ENCODE peak calls at places on chromosome 10, in five cellular contexts. D is cardiac muscle cell; J is HCT116; S is CD8-positive, alpha-beta T cell; H is hepatocyte. Q is an unnamed sample. For H3K9me3, the result is how much of the 10 kb centered on the place peaks cover.

GRCh38 chr10:75355706-75356105 is 45.9 kb downstream of the ZNF503 start:
- DNase-seq in J (no peak), S (no peak), H (no peak), D (no peak), Q (no peak)

GRCh38 chr10:21487416-21488180 is 37.9 kb downstream of the SKIDA1 start:
- DNase-seq in J (no peak), S (no peak), D (no peak), H (no peak), Q (peak)

GRCh38 chr10:119348516-119349240 is 141.3 kb downstream of the GRK5 start:
- DNase-seq in D (peak), S (no peak), H (no peak), J (no peak), Q (no peak)

GRCh38 chr10:92839191-92840085 is 8.9 kb upstream of the EXOC6 start:
- DNase-seq in J (no peak), D (peak), H (peak), S (peak), Q (peak)

GRCh38 chr10:67925449-67926005 is 41.1 kb downstream of the SIRT1 start:
- DNase-seq in J (no peak), D (no peak), S (no peak), H (no peak), Q (no peak)

GRCh38 chr10:74381291-74381885 is 230.4 kb downstream of the ADK start:
- DNase-seq in J (no peak), S (no peak), H (no peak), D (no peak), Q (no peak)

GRCh38 chr10:24396396-24396795 is 187.5 kb downstream of the KIAA1217 start:
- DNase-seq in H (no peak), S (no peak), J (no peak), D (peak), Q (no peak)

GRCh38 chr10:5698062-5698461 is 13.4 kb downstream of the TASOR2 start:
- DNase-seq in H (no peak), S (no peak), D (no peak), J (no peak), Q (no peak)

GRCh38 chr10:28778524-28778923 is 101.2 kb downstream of the BAMBI start:
- DNase-seq in H (no peak), D (peak), J (no peak), S (no peak), Q (no peak)

GRCh38 chr10:33460461-33461294 is 126.2 kb upstream of the NRP1 start:
- DNase-seq in S (no peak), H (peak), D (peak), J (no peak), Q (no peak)

GRCh38 chr10:70551491-70551890 is 51.0 kb downstream of the PRF1 start:
- DNase-seq in S (no peak), J (no peak), H (no peak), D (no peak), Q (no peak)

GRCh38 chr10:84783386-84783785 is 455.0 kb downstream of the CCSER2 start:
- DNase-seq in D (peak), S (no peak), H (peak), J (peak), Q (peak)

GRCh38 chr10:83986800-83987199 is 152.5 kb upstream of the GHITM start:
- DNase-seq in D (no peak), S (no peak), H (no peak), J (no peak), Q (no peak)

GRCh38 chr10:119502214-119502613 is 40.3 kb downstream of the RGS10 start:
- DNase-seq in H (no peak), D (no peak), J (no peak), S (peak), Q (no peak)

GRCh38 chr10:79320785-79321493 is 26.3 kb upstream of the PPIF start:
- DNase-seq in H (no peak), S (no peak), J (no peak), D (peak), Q (no peak)

GRCh38 chr10:6667679-6668270 is 87.7 kb upstream of the PRKCQ start:
- DNase-seq in H (peak), S (no peak), D (peak), J (peak), Q (peak)

GRCh38 chr10:114691442-114691941 is 33.4 kb upstream of the ABLIM1 start:
- DNase-seq in S (no peak), J (no peak), H (no peak), D (peak), Q (no peak)

GRCh38 chr10:13915710-13916109 is 328.9 kb downstream of the PRPF18 start:
- DNase-seq in H (no peak), S (no peak), J (no peak), D (peak), Q (no peak)

DNA sequence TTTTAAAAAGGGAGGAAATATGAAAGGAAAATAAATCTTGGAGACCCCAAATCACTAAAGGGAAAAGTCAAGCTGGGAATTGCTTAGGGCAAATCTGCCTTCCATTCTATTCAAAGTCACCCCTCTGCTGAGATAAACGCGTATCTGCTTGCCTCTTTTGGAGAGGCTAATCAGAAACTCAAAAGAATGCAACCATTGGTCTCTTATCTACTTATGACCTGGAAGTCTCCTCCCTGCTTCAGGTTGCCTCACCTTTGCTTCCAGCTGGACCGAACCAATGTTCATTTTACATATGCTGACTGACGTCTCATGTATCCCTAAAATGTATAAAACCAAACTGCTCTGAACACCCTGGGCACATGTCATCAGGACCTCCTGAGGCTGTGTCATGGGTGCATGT is 14.7 kb downstream of the ATAD1 start:
- DNase-seq in H (no peak), S (no peak), J (no peak), D (no peak), Q (peak)
- H3K9me3 ChIP-seq in H (under half), S (under half), J (under half), D (under half), Q (under half)

GRCh38 chr10:81680374-81680773 is 194.6 kb upstream of the NRG3 start:
- DNase-seq in S (no peak), D (no peak), J (no peak), H (no peak), Q (no peak)
- H3K9me3 ChIP-seq in S (under half), D (under half), J (under half), H (under half), Q (under half)

DNA sequence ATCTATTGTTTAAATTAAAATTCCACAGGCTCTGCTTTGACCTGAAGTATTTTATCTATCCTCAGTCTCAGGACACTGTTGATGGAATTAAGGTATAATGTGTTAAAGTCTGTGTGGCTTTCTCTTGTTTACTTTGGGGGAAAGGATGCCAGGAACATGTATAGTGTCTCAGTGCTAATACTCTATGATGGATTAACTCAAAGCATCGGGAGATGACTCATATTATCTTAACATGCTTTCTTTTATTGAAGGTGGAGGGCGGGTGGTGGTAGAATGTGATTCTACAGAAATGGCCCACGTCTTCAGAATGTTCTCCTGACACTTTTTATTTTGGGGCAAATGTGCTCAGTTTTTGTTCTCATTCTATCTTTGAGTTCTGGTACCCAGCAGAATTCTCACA is 189.0 kb downstream of the ANKRD30A start:
- DNase-seq in J (no peak), S (no peak), D (no peak), H (no peak), Q (no peak)
- H3K9me3 ChIP-seq in J (under half), S (under half), D (under half), H (under half), Q (under half)

GRCh38 chr10:106551501-106551900 is 613.0 kb downstream of the SORCS1 start:
- DNase-seq in S (no peak), J (no peak), H (no peak), D (no peak), Q (no peak)
- H3K9me3 ChIP-seq in S (under half), J (under half), H (under half), D (under half), Q (under half)

DNA sequence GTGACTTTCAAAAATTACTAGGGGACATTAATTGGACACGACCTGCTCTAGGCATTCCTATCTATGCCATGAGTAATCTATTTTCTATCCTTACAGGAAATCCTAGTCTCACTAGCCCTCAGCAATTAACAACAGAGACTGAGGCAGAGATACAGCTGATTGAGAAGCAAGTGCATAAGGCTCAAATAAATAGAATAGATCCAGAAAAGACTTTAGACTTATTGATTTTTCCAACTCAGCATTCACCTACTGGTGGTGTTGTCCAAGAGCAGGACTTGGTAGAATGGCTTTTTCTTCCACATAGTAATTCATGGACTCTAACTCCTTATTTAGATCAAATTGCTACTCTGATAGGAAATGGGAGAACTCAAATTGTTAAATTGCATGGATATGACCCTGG is 148.0 kb downstream of the ZNF33B start:
- DNase-seq in S (no peak), H (no peak), D (no peak), J (no peak), Q (no peak)
- H3K9me3 ChIP-seq in S (under half), H (under half), D (under half), J (under half), Q (under half)

GRCh38 chr10:1870491-1870890 is 133.2 kb upstream of the ADARB2 start:
- DNase-seq in H (no peak), S (no peak), J (no peak), D (no peak), Q (no peak)

GRCh38 chr10:1874533-1874932 is 137.2 kb upstream of the ADARB2 start:
- DNase-seq in H (no peak), D (no peak), S (no peak), J (no peak), Q (no peak)

GRCh38 chr10:1873916-1874315 is 136.6 kb upstream of the ADARB2 start:
- DNase-seq in D (no peak), J (no peak), H (peak), S (no peak), Q (no peak)

GRCh38 chr10:1869861-1870260 is 132.5 kb upstream of the ADARB2 start:
- DNase-seq in D (no peak), S (no peak), H (no peak), J (no peak), Q (no peak)

GRCh38 chr10:1872151-1872726 is 134.9 kb upstream of the ADARB2 start:
- DNase-seq in D (no peak), H (no peak), S (no peak), J (no peak), Q (no peak)
- H3K9me3 ChIP-seq in D (under half), H (under half), S (under half), J (under half), Q (under half)

DNA sequence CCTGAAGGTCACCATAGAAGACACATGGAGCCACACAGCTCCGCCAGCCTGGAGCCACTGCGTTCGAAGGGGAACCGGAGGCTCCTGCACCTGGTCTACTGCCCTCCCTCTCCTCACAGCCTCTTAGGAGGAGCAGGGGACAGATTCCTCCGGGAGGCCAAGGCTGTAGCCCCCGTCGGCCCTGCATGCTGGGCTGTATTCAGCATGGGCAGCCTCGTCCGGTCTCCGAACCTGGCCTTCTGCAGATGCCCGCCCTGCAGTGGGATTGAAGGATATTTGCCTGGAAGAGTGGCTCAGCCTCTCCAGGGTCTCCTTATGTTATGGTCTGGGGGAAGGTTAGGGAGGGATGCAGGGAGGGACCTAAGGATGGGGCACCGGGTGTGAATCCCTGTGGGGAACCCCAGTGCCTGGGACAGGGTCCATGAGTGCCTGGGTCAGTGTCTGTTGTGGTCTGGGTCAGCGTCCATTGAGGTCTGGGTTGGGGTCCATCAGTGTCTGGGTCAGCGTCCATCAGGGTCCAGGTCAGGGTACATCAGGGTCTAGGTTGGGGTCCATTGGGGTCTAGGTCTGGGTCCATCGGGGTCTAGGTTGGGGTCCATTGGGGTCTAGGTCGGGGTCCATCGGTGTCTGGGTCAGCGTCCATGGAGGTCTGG is 13.0 kb upstream of the SCART1 start:
- DNase-seq in H (peak), J (no peak), D (no peak), S (no peak), Q (no peak)
- H3K9me3 ChIP-seq in H (under half), J (under half), D (under half), S (under half), Q (under half)

DNA sequence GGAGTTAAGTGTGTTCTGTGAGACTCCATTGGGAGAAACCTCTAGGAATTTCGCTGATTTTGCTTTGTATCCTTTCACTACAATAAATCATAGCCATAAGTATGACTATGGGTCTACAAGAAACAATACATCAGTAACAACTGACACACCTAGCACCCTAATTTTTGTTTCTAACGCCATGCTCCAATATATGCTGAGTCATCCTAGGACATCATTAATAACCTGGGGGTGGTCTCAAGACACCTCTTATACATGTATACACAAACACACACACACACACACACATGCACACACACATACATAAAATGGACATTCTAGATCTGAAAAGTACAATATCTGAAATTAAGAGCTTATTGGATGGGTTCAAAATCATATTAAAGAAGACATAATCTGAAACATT is 18.2 kb downstream of the ZNF248 start:
- DNase-seq in D (no peak), J (no peak), H (no peak), S (no peak), Q (no peak)
- H3K9me3 ChIP-seq in D (under half), J (under half), H (under half), S (under half), Q (under half)

Q was measured in Caco-2.